ENCODE peak calls at places on chromosomes 3 and 15, in nine cellular contexts. One of them, this sample, is unnamed.

GRCh38 chr15:28086175-28086703 is 12.9 kb downstream of the OCA2 start:
- DNase-seq in stimulated activated CD8-positive, alpha-beta memory T cell treated with anti-CD3 and anti-CD28 coated beads, Interleukin-7, amount 100 ng/mL, for 24 hours: no peak
- DNase-seq in fibroblast of the conjunctiva: peak; percentile 17
- DNase-seq in NCI-H1105 treated with DMSO at 0.1 percent for 48 hours: no peak
- DNase-seq in adrenal gland: peak; percentile 67
- DNase-seq in KBM-7: peak; percentile 67
- DNase-seq in GM10248: peak; percentile 76
- DNase-seq in OCI-LY7: peak; percentile 72
- DNase-seq in foreskin fibroblast: peak; percentile 75
- DNase-seq in this sample: no peak

GRCh38 chr3:104510091-104510860 is 856.4 kb upstream of the ALCAM start:
- DNase-seq in NCI-H1105 treated with DMSO at 0.1 percent for 48 hours: no peak
- DNase-seq in GM10248: no peak
- DNase-seq in KBM-7: no peak
- DNase-seq in adrenal gland: no peak
- DNase-seq in foreskin fibroblast: peak; percentile 1
- DNase-seq in stimulated activated CD8-positive, alpha-beta memory T cell treated with anti-CD3 and anti-CD28 coated beads, Interleukin-7, amount 100 ng/mL, for 24 hours: no peak
- DNase-seq in OCI-LY7: no peak
- DNase-seq in fibroblast of the conjunctiva: peak; percentile 57
- DNase-seq in this sample: no peak

GRCh38 chr3:150409125-150409526 is 1.0 kb downstream of the TSC22D2 start:
- DNase-seq in stimulated activated CD8-positive, alpha-beta memory T cell treated with anti-CD3 and anti-CD28 coated beads, Interleukin-7, amount 100 ng/mL, for 24 hours: no peak
- DNase-seq in foreskin fibroblast: no peak
- DNase-seq in adrenal gland: peak; percentile 62
- DNase-seq in NCI-H1105 treated with DMSO at 0.1 percent for 48 hours: no peak
- DNase-seq in GM10248: no peak
- DNase-seq in OCI-LY7: peak; percentile 33
- DNase-seq in fibroblast of the conjunctiva: no peak
- DNase-seq in KBM-7: no peak
- DNase-seq in this sample: no peak

GRCh38 chr3:67686067-67686466 is 31.7 kb upstream of the SUCLG2 start:
- DNase-seq in NCI-H1105 treated with DMSO at 0.1 percent for 48 hours: no peak
- DNase-seq in KBM-7: no peak
- DNase-seq in stimulated activated CD8-positive, alpha-beta memory T cell treated with anti-CD3 and anti-CD28 coated beads, Interleukin-7, amount 100 ng/mL, for 24 hours: no peak
- DNase-seq in GM10248: no peak
- DNase-seq in OCI-LY7: peak; percentile 35
- DNase-seq in foreskin fibroblast: no peak
- DNase-seq in adrenal gland: no peak
- DNase-seq in fibroblast of the conjunctiva: no peak
- DNase-seq in this sample: no peak

GRCh38 chr15:40368701-40369473 is 10.9 kb downstream of the DISP2 start:
- DNase-seq in foreskin fibroblast: no peak
- DNase-seq in KBM-7: no peak
- DNase-seq in stimulated activated CD8-positive, alpha-beta memory T cell treated with anti-CD3 and anti-CD28 coated beads, Interleukin-7, amount 100 ng/mL, for 24 hours: no peak
- DNase-seq in OCI-LY7: no peak
- DNase-seq in NCI-H1105 treated with DMSO at 0.1 percent for 48 hours: no peak
- DNase-seq in adrenal gland: no peak
- DNase-seq in GM10248: no peak
- DNase-seq in fibroblast of the conjunctiva: no peak
- DNase-seq in this sample: no peak

GRCh38 chr3:41847679-41848078 is 114.2 kb downstream of the ULK4 start:
- DNase-seq in fibroblast of the conjunctiva: no peak
- DNase-seq in stimulated activated CD8-positive, alpha-beta memory T cell treated with anti-CD3 and anti-CD28 coated beads, Interleukin-7, amount 100 ng/mL, for 24 hours: no peak
- DNase-seq in NCI-H1105 treated with DMSO at 0.1 percent for 48 hours: no peak
- DNase-seq in GM10248: no peak
- DNase-seq in KBM-7: no peak
- DNase-seq in OCI-LY7: no peak
- DNase-seq in adrenal gland: no peak
- DNase-seq in foreskin fibroblast: no peak
- DNase-seq in this sample: no peak

GRCh38 chr3:195906865-195907729 is 1.3 kb downstream of the TNK2 start:
- DNase-seq in GM10248: peak; percentile 68
- DNase-seq in NCI-H1105 treated with DMSO at 0.1 percent for 48 hours: no peak
- DNase-seq in fibroblast of the conjunctiva: no peak
- DNase-seq in stimulated activated CD8-positive, alpha-beta memory T cell treated with anti-CD3 and anti-CD28 coated beads, Interleukin-7, amount 100 ng/mL, for 24 hours: peak; percentile 45
- DNase-seq in foreskin fibroblast: no peak
- DNase-seq in KBM-7: peak; percentile 67
- DNase-seq in adrenal gland: no peak
- DNase-seq in OCI-LY7: peak; percentile 66
- DNase-seq in this sample: peak; percentile 72

GRCh38 chr3:196179380-196180308 is 31.6 kb downstream of the ZDHHC19 start:
- DNase-seq in OCI-LY7: peak; percentile 75
- DNase-seq in GM10248: peak; percentile 84
- DNase-seq in adrenal gland: no peak
- DNase-seq in foreskin fibroblast: peak; percentile 81
- DNase-seq in KBM-7: peak; percentile 76
- DNase-seq in stimulated activated CD8-positive, alpha-beta memory T cell treated with anti-CD3 and anti-CD28 coated beads, Interleukin-7, amount 100 ng/mL, for 24 hours: peak; percentile 55
- DNase-seq in fibroblast of the conjunctiva: no peak
- DNase-seq in NCI-H1105 treated with DMSO at 0.1 percent for 48 hours: no peak
- DNase-seq in this sample: no peak

GRCh38 chr3:9179826-9180763 is 69.4 kb downstream of the SRGAP3 start:
- DNase-seq in OCI-LY7: no peak
- DNase-seq in fibroblast of the conjunctiva: no peak
- DNase-seq in foreskin fibroblast: no peak
- DNase-seq in KBM-7: peak; percentile 75
- DNase-seq in GM10248: peak; percentile 42
- DNase-seq in adrenal gland: no peak
- DNase-seq in NCI-H1105 treated with DMSO at 0.1 percent for 48 hours: no peak
- DNase-seq in stimulated activated CD8-positive, alpha-beta memory T cell treated with anti-CD3 and anti-CD28 coated beads, Interleukin-7, amount 100 ng/mL, for 24 hours: no peak
- DNase-seq in this sample: no peak

GRCh38 chr3:156601497-156601896 is 46.6 kb upstream of the SSR3 start:
- DNase-seq in NCI-H1105 treated with DMSO at 0.1 percent for 48 hours: no peak
- DNase-seq in adrenal gland: no peak
- DNase-seq in GM10248: no peak
- DNase-seq in stimulated activated CD8-positive, alpha-beta memory T cell treated with anti-CD3 and anti-CD28 coated beads, Interleukin-7, amount 100 ng/mL, for 24 hours: no peak
- DNase-seq in fibroblast of the conjunctiva: no peak
- DNase-seq in foreskin fibroblast: no peak
- DNase-seq in KBM-7: no peak
- DNase-seq in OCI-LY7: no peak
- DNase-seq in this sample: no peak

GRCh38 chr3:106683931-106684330 is 693.3 kb upstream of the CCDC54 start:
- DNase-seq in OCI-LY7: no peak
- DNase-seq in stimulated activated CD8-positive, alpha-beta memory T cell treated with anti-CD3 and anti-CD28 coated beads, Interleukin-7, amount 100 ng/mL, for 24 hours: no peak
- DNase-seq in adrenal gland: no peak
- DNase-seq in GM10248: no peak
- DNase-seq in foreskin fibroblast: no peak
- DNase-seq in KBM-7: no peak
- DNase-seq in fibroblast of the conjunctiva: no peak
- DNase-seq in NCI-H1105 treated with DMSO at 0.1 percent for 48 hours: no peak
- DNase-seq in this sample: no peak

GRCh38 chr15:74828835-74829234 is 2.4 kb downstream of the CPLX3 start:
- DNase-seq in adrenal gland: no peak
- DNase-seq in GM10248: no peak
- DNase-seq in foreskin fibroblast: no peak
- DNase-seq in NCI-H1105 treated with DMSO at 0.1 percent for 48 hours: no peak
- DNase-seq in KBM-7: no peak
- DNase-seq in OCI-LY7: no peak
- DNase-seq in fibroblast of the conjunctiva: no peak
- DNase-seq in stimulated activated CD8-positive, alpha-beta memory T cell treated with anti-CD3 and anti-CD28 coated beads, Interleukin-7, amount 100 ng/mL, for 24 hours: no peak
- DNase-seq in this sample: no peak

GRCh38 chr3:23966308-23966707 is 21.2 kb downstream of the NR1D2 start:
- DNase-seq in stimulated activated CD8-positive, alpha-beta memory T cell treated with anti-CD3 and anti-CD28 coated beads, Interleukin-7, amount 100 ng/mL, for 24 hours: no peak
- DNase-seq in foreskin fibroblast: peak; percentile 78
- DNase-seq in NCI-H1105 treated with DMSO at 0.1 percent for 48 hours: no peak
- DNase-seq in OCI-LY7: no peak
- DNase-seq in fibroblast of the conjunctiva: peak; percentile 87
- DNase-seq in adrenal gland: no peak
- DNase-seq in KBM-7: no peak
- DNase-seq in GM10248: no peak
- DNase-seq in this sample: no peak

GRCh38 chr15:101116681-101116976 is 135.2 kb downstream of the CHSY1 start:
- DNase-seq in OCI-LY7: no peak
- DNase-seq in foreskin fibroblast: no peak
- DNase-seq in NCI-H1105 treated with DMSO at 0.1 percent for 48 hours: no peak
- DNase-seq in fibroblast of the conjunctiva: no peak
- DNase-seq in adrenal gland: no peak
- DNase-seq in GM10248: no peak
- DNase-seq in KBM-7: no peak
- DNase-seq in stimulated activated CD8-positive, alpha-beta memory T cell treated with anti-CD3 and anti-CD28 coated beads, Interleukin-7, amount 100 ng/mL, for 24 hours: no peak
- DNase-seq in this sample: no peak

GRCh38 chr3:119541547-119541946 is 17.9 kb downstream of the CD80 start:
- DNase-seq in stimulated activated CD8-positive, alpha-beta memory T cell treated with anti-CD3 and anti-CD28 coated beads, Interleukin-7, amount 100 ng/mL, for 24 hours: no peak
- DNase-seq in OCI-LY7: no peak
- DNase-seq in adrenal gland: no peak
- DNase-seq in GM10248: no peak
- DNase-seq in fibroblast of the conjunctiva: no peak
- DNase-seq in foreskin fibroblast: no peak
- DNase-seq in KBM-7: no peak
- DNase-seq in NCI-H1105 treated with DMSO at 0.1 percent for 48 hours: no peak
- DNase-seq in this sample: no peak

GRCh38 chr3:147669076-147669475 is 259.9 kb downstream of the ZIC1 start:
- DNase-seq in OCI-LY7: no peak
- DNase-seq in stimulated activated CD8-positive, alpha-beta memory T cell treated with anti-CD3 and anti-CD28 coated beads, Interleukin-7, amount 100 ng/mL, for 24 hours: no peak
- DNase-seq in KBM-7: no peak
- DNase-seq in NCI-H1105 treated with DMSO at 0.1 percent for 48 hours: no peak
- DNase-seq in adrenal gland: no peak
- DNase-seq in foreskin fibroblast: peak; percentile 3
- DNase-seq in fibroblast of the conjunctiva: no peak
- DNase-seq in GM10248: no peak
- DNase-seq in this sample: no peak

GRCh38 chr3:48695113-48695753 is 9.5 kb upstream of the NCKIPSD start:
- DNase-seq in OCI-LY7: no peak
- DNase-seq in adrenal gland: peak; percentile 44
- DNase-seq in GM10248: no peak
- DNase-seq in fibroblast of the conjunctiva: peak; percentile 50
- DNase-seq in NCI-H1105 treated with DMSO at 0.1 percent for 48 hours: no peak
- DNase-seq in KBM-7: no peak
- DNase-seq in stimulated activated CD8-positive, alpha-beta memory T cell treated with anti-CD3 and anti-CD28 coated beads, Interleukin-7, amount 100 ng/mL, for 24 hours: no peak
- DNase-seq in foreskin fibroblast: peak; percentile 79
- DNase-seq in this sample: peak; percentile 83

GRCh38 chr3:156474560-156475389 is 80.1 kb downstream of the SSR3 start:
- DNase-seq in foreskin fibroblast: peak; percentile 47
- DNase-seq in KBM-7: no peak
- DNase-seq in GM10248: peak; percentile 14
- DNase-seq in NCI-H1105 treated with DMSO at 0.1 percent for 48 hours: no peak
- DNase-seq in fibroblast of the conjunctiva: no peak
- DNase-seq in OCI-LY7: peak; percentile 10
- DNase-seq in adrenal gland: no peak
- DNase-seq in stimulated activated CD8-positive, alpha-beta memory T cell treated with anti-CD3 and anti-CD28 coated beads, Interleukin-7, amount 100 ng/mL, for 24 hours: no peak
- DNase-seq in this sample: no peak

GRCh38 chr3:196868297-196868661 is 559 bp downstream of the SENP5 start:
- DNase-seq in foreskin fibroblast: peak; percentile 25
- DNase-seq in KBM-7: peak; percentile 54
- DNase-seq in stimulated activated CD8-positive, alpha-beta memory T cell treated with anti-CD3 and anti-CD28 coated beads, Interleukin-7, amount 100 ng/mL, for 24 hours: no peak
- DNase-seq in fibroblast of the conjunctiva: no peak
- DNase-seq in NCI-H1105 treated with DMSO at 0.1 percent for 48 hours: peak; percentile 43
- DNase-seq in GM10248: peak; percentile 28
- DNase-seq in OCI-LY7: peak; percentile 23
- DNase-seq in adrenal gland: peak; percentile 32
- DNase-seq in this sample: no peak

GRCh38 chr3:195907730-195908438 is 467 bp downstream of the TNK2 start:
- DNase-seq in NCI-H1105 treated with DMSO at 0.1 percent for 48 hours: peak; percentile 63
- DNase-seq in GM10248: peak; percentile 41
- DNase-seq in foreskin fibroblast: peak; percentile 55
- DNase-seq in KBM-7: peak; percentile 77
- DNase-seq in fibroblast of the conjunctiva: no peak
- DNase-seq in OCI-LY7: peak; percentile 69
- DNase-seq in adrenal gland: peak; percentile 71
- DNase-seq in stimulated activated CD8-positive, alpha-beta memory T cell treated with anti-CD3 and anti-CD28 coated beads, Interleukin-7, amount 100 ng/mL, for 24 hours: peak; percentile 40
- DNase-seq in this sample: peak; percentile 78

GRCh38 chr3:195183071-195183776 is 87.7 kb downstream of the XXYLT1 start:
- DNase-seq in GM10248: no peak
- DNase-seq in stimulated activated CD8-positive, alpha-beta memory T cell treated with anti-CD3 and anti-CD28 coated beads, Interleukin-7, amount 100 ng/mL, for 24 hours: no peak
- DNase-seq in fibroblast of the conjunctiva: no peak
- DNase-seq in adrenal gland: no peak
- DNase-seq in foreskin fibroblast: no peak
- DNase-seq in NCI-H1105 treated with DMSO at 0.1 percent for 48 hours: no peak
- DNase-seq in KBM-7: no peak
- DNase-seq in OCI-LY7: no peak
- DNase-seq in this sample: no peak

GRCh38 chr3:40054568-40055222 is 245.3 kb downstream of the MYRIP start:
- DNase-seq in KBM-7: no peak
- DNase-seq in NCI-H1105 treated with DMSO at 0.1 percent for 48 hours: no peak
- DNase-seq in OCI-LY7: no peak
- DNase-seq in foreskin fibroblast: peak; percentile 80
- DNase-seq in stimulated activated CD8-positive, alpha-beta memory T cell treated with anti-CD3 and anti-CD28 coated beads, Interleukin-7, amount 100 ng/mL, for 24 hours: no peak
- DNase-seq in adrenal gland: no peak
- DNase-seq in GM10248: no peak
- DNase-seq in fibroblast of the conjunctiva: no peak
- DNase-seq in this sample: no peak

GRCh38 chr15:46309914-46310313 is 675.1 kb downstream of the SQOR start:
- DNase-seq in OCI-LY7: no peak
- DNase-seq in adrenal gland: no peak
- DNase-seq in stimulated activated CD8-positive, alpha-beta memory T cell treated with anti-CD3 and anti-CD28 coated beads, Interleukin-7, amount 100 ng/mL, for 24 hours: no peak
- DNase-seq in GM10248: no peak
- DNase-seq in NCI-H1105 treated with DMSO at 0.1 percent for 48 hours: peak; percentile 50
- DNase-seq in fibroblast of the conjunctiva: no peak
- DNase-seq in foreskin fibroblast: no peak
- DNase-seq in KBM-7: no peak
- DNase-seq in this sample: no peak

GRCh38 chr15:35061171-35062163 is 23.6 kb downstream of the NANOGP8 start:
- DNase-seq in OCI-LY7: no peak
- DNase-seq in KBM-7: no peak
- DNase-seq in NCI-H1105 treated with DMSO at 0.1 percent for 48 hours: no peak
- DNase-seq in GM10248: no peak
- DNase-seq in fibroblast of the conjunctiva: peak; percentile 22
- DNase-seq in adrenal gland: no peak
- DNase-seq in stimulated activated CD8-positive, alpha-beta memory T cell treated with anti-CD3 and anti-CD28 coated beads, Interleukin-7, amount 100 ng/mL, for 24 hours: no peak
- DNase-seq in foreskin fibroblast: peak; percentile 24
- DNase-seq in this sample: no peak

This sample was measured in right cardiac atrium.